ENCODE peak calls at places on chromosomes 11 and 22, in ten cellular contexts. One of them, this sample, is unnamed.

GRCh38 chr11:103624708-103625623 is 411.5 kb upstream of the DDI1 start:
- DNase-seq in GM23338: peak
- DNase-seq in Panc1: no peak
- DNase-seq in CD4-positive, CD25-positive, alpha-beta regulatory T cell: no peak
- DNase-seq in AG10803: peak
- DNase-seq in Caco-2: no peak
- DNase-seq in pancreas: no peak
- DNase-seq in upper lobe of right lung: no peak
- DNase-seq in HFF-Myc: peak
- DNase-seq in lower lobe of right lung: no peak
- DNase-seq in this sample: no peak

GRCh38 chr11:60059052-60059451 is 2.6 kb downstream of the MS4A3 start:
- DNase-seq in Caco-2: no peak
- DNase-seq in HFF-Myc: no peak
- DNase-seq in AG10803: no peak
- DNase-seq in GM23338: no peak
- DNase-seq in upper lobe of right lung: no peak
- DNase-seq in Panc1: no peak
- DNase-seq in pancreas: no peak
- DNase-seq in lower lobe of right lung: no peak
- DNase-seq in CD4-positive, CD25-positive, alpha-beta regulatory T cell: no peak
- DNase-seq in this sample: no peak

GRCh38 chr11:18310800-18311340 is 11.1 kb downstream of the HPS5 start:
- DNase-seq in HFF-Myc: no peak
- DNase-seq in Panc1: no peak
- DNase-seq in AG10803: peak
- DNase-seq in CD4-positive, CD25-positive, alpha-beta regulatory T cell: no peak
- DNase-seq in pancreas: no peak
- DNase-seq in upper lobe of right lung: no peak
- DNase-seq in Caco-2: no peak
- DNase-seq in GM23338: no peak
- DNase-seq in lower lobe of right lung: no peak
- DNase-seq in this sample: no peak

GRCh38 chr11:60910281-60910687 is 3.7 kb upstream of the TMEM109 start:
- DNase-seq in lower lobe of right lung: no peak
- DNase-seq in Panc1: no peak
- DNase-seq in GM23338: no peak
- DNase-seq in HFF-Myc: no peak
- DNase-seq in CD4-positive, CD25-positive, alpha-beta regulatory T cell: no peak
- DNase-seq in upper lobe of right lung: no peak
- DNase-seq in Caco-2: no peak
- DNase-seq in pancreas: no peak
- DNase-seq in AG10803: no peak
- DNase-seq in this sample: no peak

GRCh38 chr11:63813563-63814382 is 517 bp downstream of the SPINDOC start:
- DNase-seq in CD4-positive, CD25-positive, alpha-beta regulatory T cell: peak
- DNase-seq in upper lobe of right lung: peak
- DNase-seq in lower lobe of right lung: peak
- DNase-seq in Caco-2: peak
- DNase-seq in AG10803: peak
- DNase-seq in GM23338: peak
- DNase-seq in pancreas: peak
- DNase-seq in HFF-Myc: no peak
- DNase-seq in Panc1: no peak
- DNase-seq in this sample: peak

GRCh38 chr11:18934195-18934808 is 4.9 kb downstream of the MRGPRX1 start:
- DNase-seq in HFF-Myc: no peak
- DNase-seq in upper lobe of right lung: peak
- DNase-seq in GM23338: no peak
- DNase-seq in lower lobe of right lung: no peak
- DNase-seq in Panc1: no peak
- DNase-seq in CD4-positive, CD25-positive, alpha-beta regulatory T cell: no peak
- DNase-seq in pancreas: no peak
- DNase-seq in Caco-2: no peak
- DNase-seq in AG10803: no peak
- DNase-seq in this sample: no peak

GRCh38 chr11:57601297-57601696 is 3.8 kb downstream of the SERPING1 start:
- DNase-seq in Caco-2: no peak
- DNase-seq in HFF-Myc: no peak
- DNase-seq in pancreas: no peak
- DNase-seq in CD4-positive, CD25-positive, alpha-beta regulatory T cell: no peak
- DNase-seq in GM23338: no peak
- DNase-seq in AG10803: peak
- DNase-seq in upper lobe of right lung: no peak
- DNase-seq in lower lobe of right lung: no peak
- DNase-seq in Panc1: no peak
- DNase-seq in this sample: no peak

GRCh38 chr11:72631806-72632731 is 42.2 kb downstream of the PDE2A start:
- DNase-seq in Panc1: no peak
- DNase-seq in AG10803: no peak
- DNase-seq in Caco-2: no peak
- DNase-seq in HFF-Myc: no peak
- DNase-seq in upper lobe of right lung: no peak
- DNase-seq in GM23338: no peak
- DNase-seq in lower lobe of right lung: no peak
- DNase-seq in CD4-positive, CD25-positive, alpha-beta regulatory T cell: no peak
- DNase-seq in pancreas: no peak
- DNase-seq in this sample: no peak

GRCh38 chr11:65558785-65559509 is 788 bp upstream of the LTBP3 start:
- DNase-seq in lower lobe of right lung: peak
- DNase-seq in upper lobe of right lung: no peak
- DNase-seq in CD4-positive, CD25-positive, alpha-beta regulatory T cell: no peak
- DNase-seq in pancreas: peak
- DNase-seq in AG10803: peak
- DNase-seq in Caco-2: no peak
- DNase-seq in HFF-Myc: no peak
- DNase-seq in GM23338: no peak
- DNase-seq in Panc1: no peak
- DNase-seq in this sample: no peak

GRCh38 chr11:43870981-43871550 is 9.6 kb upstream of the ALKBH3 start:
- DNase-seq in GM23338: no peak
- DNase-seq in CD4-positive, CD25-positive, alpha-beta regulatory T cell: no peak
- DNase-seq in pancreas: no peak
- DNase-seq in AG10803: no peak
- DNase-seq in lower lobe of right lung: no peak
- DNase-seq in Caco-2: no peak
- DNase-seq in upper lobe of right lung: no peak
- DNase-seq in Panc1: no peak
- DNase-seq in HFF-Myc: no peak
- DNase-seq in this sample: no peak

GRCh38 chr11:91946397-91947090 is 278.1 kb upstream of the FAT3 start:
- DNase-seq in GM23338: no peak
- DNase-seq in CD4-positive, CD25-positive, alpha-beta regulatory T cell: no peak
- DNase-seq in Caco-2: no peak
- DNase-seq in lower lobe of right lung: no peak
- DNase-seq in HFF-Myc: no peak
- DNase-seq in AG10803: peak
- DNase-seq in pancreas: no peak
- DNase-seq in Panc1: no peak
- DNase-seq in upper lobe of right lung: no peak
- DNase-seq in this sample: no peak

GRCh38 chr11:61571869-61572268 is 9.0 kb downstream of the SYT7 start:
- DNase-seq in Caco-2: no peak
- DNase-seq in lower lobe of right lung: no peak
- DNase-seq in CD4-positive, CD25-positive, alpha-beta regulatory T cell: no peak
- DNase-seq in AG10803: no peak
- DNase-seq in GM23338: no peak
- DNase-seq in pancreas: peak
- DNase-seq in upper lobe of right lung: no peak
- DNase-seq in HFF-Myc: no peak
- DNase-seq in Panc1: no peak
- DNase-seq in this sample: no peak

GRCh38 chr11:27777013-27777412 is 76.8 kb upstream of the BDNF start:
- DNase-seq in lower lobe of right lung: no peak
- DNase-seq in upper lobe of right lung: no peak
- DNase-seq in HFF-Myc: no peak
- DNase-seq in Panc1: no peak
- DNase-seq in GM23338: no peak
- DNase-seq in pancreas: no peak
- DNase-seq in AG10803: no peak
- DNase-seq in Caco-2: no peak
- DNase-seq in CD4-positive, CD25-positive, alpha-beta regulatory T cell: no peak
- DNase-seq in this sample: no peak

GRCh38 chr11:109845437-109845836 is 247.8 kb upstream of the ZC3H12C start:
- DNase-seq in Caco-2: no peak
- DNase-seq in AG10803: peak
- DNase-seq in Panc1: no peak
- DNase-seq in HFF-Myc: no peak
- DNase-seq in upper lobe of right lung: no peak
- DNase-seq in pancreas: no peak
- DNase-seq in GM23338: no peak
- DNase-seq in CD4-positive, CD25-positive, alpha-beta regulatory T cell: no peak
- DNase-seq in lower lobe of right lung: no peak
- DNase-seq in this sample: no peak

GRCh38 chr11:15161746-15162145 is 47.0 kb downstream of the INSC start:
- DNase-seq in upper lobe of right lung: no peak
- DNase-seq in HFF-Myc: no peak
- DNase-seq in CD4-positive, CD25-positive, alpha-beta regulatory T cell: no peak
- DNase-seq in AG10803: no peak
- DNase-seq in Caco-2: no peak
- DNase-seq in lower lobe of right lung: no peak
- DNase-seq in GM23338: no peak
- DNase-seq in Panc1: no peak
- DNase-seq in pancreas: no peak
- DNase-seq in this sample: no peak

GRCh38 chr22:49087163-49087562 is 740.5 kb downstream of the BRD1 start:
- DNase-seq in AG10803: no peak
- DNase-seq in GM23338: no peak
- DNase-seq in CD4-positive, CD25-positive, alpha-beta regulatory T cell: no peak
- DNase-seq in upper lobe of right lung: peak
- DNase-seq in Caco-2: no peak
- DNase-seq in lower lobe of right lung: no peak
- DNase-seq in HFF-Myc: no peak
- DNase-seq in pancreas: no peak
- DNase-seq in Panc1: no peak
- DNase-seq in this sample: no peak

DNA sequence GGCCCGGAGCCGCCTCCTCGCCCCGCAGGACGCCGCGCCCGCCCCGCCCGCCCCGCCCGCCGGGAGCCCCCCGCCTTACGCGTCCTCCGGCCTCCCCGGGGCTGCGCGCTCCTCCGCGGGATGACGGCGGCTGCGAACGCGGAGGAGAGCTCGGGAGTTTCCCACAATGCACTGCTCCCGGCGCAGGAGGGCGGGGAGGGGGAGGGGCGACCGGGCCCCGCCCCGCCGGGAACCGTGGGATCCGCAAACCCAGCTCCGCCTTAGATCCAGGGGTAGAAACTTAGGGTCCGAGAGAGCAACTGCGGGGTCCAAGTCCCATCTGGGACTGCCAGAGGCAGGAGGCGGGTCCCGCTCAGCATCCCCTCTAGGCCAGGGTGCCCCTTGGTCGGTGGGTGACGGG is at the start of gene CEND1:
- DNase-seq in GM23338: peak
- DNase-seq in lower lobe of right lung: no peak
- DNase-seq in Caco-2: no peak
- DNase-seq in HFF-Myc: no peak
- DNase-seq in pancreas: peak
- DNase-seq in AG10803: peak
- DNase-seq in upper lobe of right lung: no peak
- DNase-seq in Panc1: no peak
- DNase-seq in CD4-positive, CD25-positive, alpha-beta regulatory T cell: no peak
- DNase-seq in this sample: no peak
- H3K4me3 ChIP-seq in GM23338: peak
- H3K4me3 ChIP-seq in lower lobe of right lung: no peak
- H3K4me3 ChIP-seq in Caco-2: no peak
- H3K4me3 ChIP-seq in HFF-Myc: peak
- H3K4me3 ChIP-seq in pancreas: no peak
- H3K4me3 ChIP-seq in AG10803: peak
- H3K4me3 ChIP-seq in upper lobe of right lung: no peak
- H3K4me3 ChIP-seq in Panc1: peak
- H3K4me3 ChIP-seq in CD4-positive, CD25-positive, alpha-beta regulatory T cell: no peak
- H3K4me3 ChIP-seq in this sample: no peak

DNA sequence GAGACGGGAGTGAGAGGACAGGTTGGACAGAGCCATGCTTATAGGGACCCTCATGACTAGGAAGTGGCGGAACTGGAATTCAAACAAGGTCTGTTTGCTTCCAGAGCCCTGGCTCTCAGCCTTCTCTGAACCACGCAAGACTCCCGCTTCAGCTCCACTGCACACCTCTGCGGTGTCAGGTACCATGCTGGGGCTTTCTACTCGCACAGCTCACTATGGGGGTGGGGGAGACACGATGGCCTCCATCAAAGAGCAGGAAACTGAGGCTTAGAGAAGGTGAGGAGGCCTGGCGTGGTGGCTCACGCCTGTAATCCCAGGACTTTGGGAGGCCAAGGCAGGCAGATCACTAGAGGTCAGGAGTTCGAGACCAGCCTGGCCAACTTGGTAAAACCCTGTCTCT is 14.2 kb downstream of the SUN2 start:
- DNase-seq in HFF-Myc: no peak
- DNase-seq in lower lobe of right lung: no peak
- DNase-seq in CD4-positive, CD25-positive, alpha-beta regulatory T cell: no peak
- DNase-seq in GM23338: no peak
- DNase-seq in pancreas: peak
- DNase-seq in Caco-2: no peak
- DNase-seq in Panc1: no peak
- DNase-seq in AG10803: no peak
- DNase-seq in upper lobe of right lung: no peak
- DNase-seq in this sample: no peak
- H3K4me3 ChIP-seq in HFF-Myc: no peak
- H3K4me3 ChIP-seq in lower lobe of right lung: no peak
- H3K4me3 ChIP-seq in CD4-positive, CD25-positive, alpha-beta regulatory T cell: no peak
- H3K4me3 ChIP-seq in GM23338: no peak
- H3K4me3 ChIP-seq in pancreas: no peak
- H3K4me3 ChIP-seq in Caco-2: no peak
- H3K4me3 ChIP-seq in Panc1: no peak
- H3K4me3 ChIP-seq in AG10803: no peak
- H3K4me3 ChIP-seq in upper lobe of right lung: no peak
- H3K4me3 ChIP-seq in this sample: no peak

GRCh38 chr22:21917206-21917958 is 35.3 kb downstream of the PPM1F start:
- DNase-seq in AG10803: no peak
- DNase-seq in Caco-2: no peak
- DNase-seq in GM23338: peak
- DNase-seq in upper lobe of right lung: no peak
- DNase-seq in Panc1: no peak
- DNase-seq in pancreas: peak
- DNase-seq in HFF-Myc: no peak
- DNase-seq in CD4-positive, CD25-positive, alpha-beta regulatory T cell: no peak
- DNase-seq in lower lobe of right lung: peak
- DNase-seq in this sample: no peak
- H3K4me3 ChIP-seq in AG10803: no peak
- H3K4me3 ChIP-seq in Caco-2: no peak
- H3K4me3 ChIP-seq in GM23338: no peak
- H3K4me3 ChIP-seq in upper lobe of right lung: no peak
- H3K4me3 ChIP-seq in Panc1: no peak
- H3K4me3 ChIP-seq in pancreas: no peak
- H3K4me3 ChIP-seq in HFF-Myc: no peak
- H3K4me3 ChIP-seq in CD4-positive, CD25-positive, alpha-beta regulatory T cell: no peak
- H3K4me3 ChIP-seq in lower lobe of right lung: no peak
- H3K4me3 ChIP-seq in this sample: no peak

GRCh38 chr11:77047007-77047927 is 13.1 kb downstream of the B3GNT6 start:
- DNase-seq in Caco-2: peak
- DNase-seq in pancreas: no peak
- DNase-seq in lower lobe of right lung: no peak
- DNase-seq in HFF-Myc: peak
- DNase-seq in AG10803: peak
- DNase-seq in CD4-positive, CD25-positive, alpha-beta regulatory T cell: peak
- DNase-seq in Panc1: peak
- DNase-seq in upper lobe of right lung: no peak
- DNase-seq in GM23338: peak
- DNase-seq in this sample: peak
- H3K4me3 ChIP-seq in Caco-2: peak
- H3K4me3 ChIP-seq in pancreas: peak
- H3K4me3 ChIP-seq in lower lobe of right lung: peak
- H3K4me3 ChIP-seq in HFF-Myc: peak
- H3K4me3 ChIP-seq in AG10803: peak
- H3K4me3 ChIP-seq in CD4-positive, CD25-positive, alpha-beta regulatory T cell: peak
- H3K4me3 ChIP-seq in Panc1: peak
- H3K4me3 ChIP-seq in upper lobe of right lung: peak
- H3K4me3 ChIP-seq in GM23338: peak
- H3K4me3 ChIP-seq in this sample: peak

This sample was measured in prostate gland.